ENCODE peak calls at places on chromosomes 16 and 17, in five cellular contexts. One of them, this sample, is unnamed.
A peak's percentile ranks its signal among the peaks of the same experiment; 100 is the strongest.

GRCh38 chr17:49822829-49823228 is 25.0 kb downstream of the TAC4 start:
- DNase-seq in neural progenitor cell: no peak
- DNase-seq in heart right ventricle: peak; percentile 46
- DNase-seq in HAP-1: no peak
- DNase-seq in foreskin fibroblast: peak; percentile 88
- DNase-seq in this sample: no peak

GRCh38 chr16:14056970-14057369 is 14.1 kb upstream of the MRTFB start:
- DNase-seq in HAP-1: no peak
- DNase-seq in foreskin fibroblast: peak; percentile 15
- DNase-seq in neural progenitor cell: no peak
- DNase-seq in heart right ventricle: no peak
- DNase-seq in this sample: peak; percentile 3

GRCh38 chr17:81049372-81049911 is 14.5 kb downstream of the BAIAP2 start:
- DNase-seq in neural progenitor cell: no peak
- DNase-seq in foreskin fibroblast: no peak
- DNase-seq in heart right ventricle: no peak
- DNase-seq in HAP-1: no peak
- DNase-seq in this sample: no peak

GRCh38 chr17:17971431-17972125 is 622 bp downstream of the TOM1L2 start:
- DNase-seq in heart right ventricle: peak; percentile 67
- DNase-seq in HAP-1: no peak
- DNase-seq in neural progenitor cell: peak; percentile 36
- DNase-seq in foreskin fibroblast: peak; percentile 46
- DNase-seq in this sample: no peak

GRCh38 chr16:80759419-80760162 is 44.8 kb downstream of the CDYL2 start:
- DNase-seq in neural progenitor cell: no peak
- DNase-seq in HAP-1: no peak
- DNase-seq in foreskin fibroblast: no peak
- DNase-seq in heart right ventricle: no peak
- DNase-seq in this sample: no peak

GRCh38 chr16:1153480-1154160 is 714 bp downstream of the CACNA1H start:
- DNase-seq in heart right ventricle: no peak
- DNase-seq in HAP-1: peak; percentile 32
- DNase-seq in foreskin fibroblast: no peak
- DNase-seq in neural progenitor cell: peak; percentile 52
- DNase-seq in this sample: no peak

GRCh38 chr17:7842380-7842949 is 8.4 kb downstream of the KDM6B start:
- DNase-seq in foreskin fibroblast: peak; percentile 95
- DNase-seq in neural progenitor cell: peak; percentile 45
- DNase-seq in heart right ventricle: peak; percentile 81
- DNase-seq in HAP-1: peak; percentile 61
- DNase-seq in this sample: peak; percentile 95

GRCh38 chr17:41016578-41017215 is 7.8 kb upstream of the KRTAP3-1 start:
- DNase-seq in heart right ventricle: no peak
- DNase-seq in foreskin fibroblast: no peak
- DNase-seq in neural progenitor cell: no peak
- DNase-seq in HAP-1: no peak
- DNase-seq in this sample: no peak

GRCh38 chr17:61205931-61206330 is 193.7 kb upstream of the TBX2 start:
- DNase-seq in foreskin fibroblast: peak; percentile 56
- DNase-seq in HAP-1: no peak
- DNase-seq in neural progenitor cell: no peak
- DNase-seq in heart right ventricle: no peak
- DNase-seq in this sample: peak; percentile 35

GRCh38 chr17:50817838-50818237 is 17.5 kb upstream of the WFIKKN2 start:
- DNase-seq in neural progenitor cell: no peak
- DNase-seq in heart right ventricle: no peak
- DNase-seq in HAP-1: no peak
- DNase-seq in foreskin fibroblast: no peak
- DNase-seq in this sample: peak; percentile 8

GRCh38 chr17:15973834-15974233 is 25.7 kb downstream of the ZSWIM7 start:
- DNase-seq in neural progenitor cell: no peak
- DNase-seq in heart right ventricle: no peak
- DNase-seq in HAP-1: no peak
- DNase-seq in foreskin fibroblast: no peak
- DNase-seq in this sample: no peak

GRCh38 chr17:66493283-66494019 is 191.0 kb downstream of the PRKCA start:
- DNase-seq in heart right ventricle: no peak
- DNase-seq in HAP-1: no peak
- DNase-seq in foreskin fibroblast: peak; percentile 82
- DNase-seq in neural progenitor cell: no peak
- DNase-seq in this sample: peak; percentile 51

GRCh38 chr17:19255279-19255678 is 18.1 kb downstream of the EPN2 start:
- DNase-seq in foreskin fibroblast: no peak
- DNase-seq in heart right ventricle: no peak
- DNase-seq in neural progenitor cell: no peak
- DNase-seq in HAP-1: no peak
- DNase-seq in this sample: no peak

GRCh38 chr17:63039899-63040602 is 74.0 kb downstream of the TANC2 start:
- DNase-seq in neural progenitor cell: no peak
- DNase-seq in heart right ventricle: no peak
- DNase-seq in HAP-1: peak; percentile 47
- DNase-seq in foreskin fibroblast: peak; percentile 76
- DNase-seq in this sample: peak; percentile 70

GRCh38 chr17:82094931-82095776 is 2.9 kb downstream of the FASN start:
- DNase-seq in heart right ventricle: no peak
- DNase-seq in foreskin fibroblast: no peak
- DNase-seq in neural progenitor cell: no peak
- DNase-seq in HAP-1: peak; percentile 6
- DNase-seq in this sample: no peak

GRCh38 chr17:41535764-41536481 is 7.8 kb upstream of the KRT19 start:
- DNase-seq in neural progenitor cell: no peak
- DNase-seq in foreskin fibroblast: no peak
- DNase-seq in HAP-1: no peak
- DNase-seq in heart right ventricle: no peak
- DNase-seq in this sample: no peak

GRCh38 chr17:57927048-57927723 is 28.0 kb downstream of the CUEDC1 start:
- DNase-seq in HAP-1: no peak
- DNase-seq in foreskin fibroblast: peak; percentile 91
- DNase-seq in neural progenitor cell: peak; percentile 94
- DNase-seq in heart right ventricle: no peak
- DNase-seq in this sample: peak; percentile 85

GRCh38 chr17:43701318-43701743 is 39.6 kb upstream of the MEOX1 start:
- DNase-seq in heart right ventricle: no peak
- DNase-seq in neural progenitor cell: no peak
- DNase-seq in HAP-1: no peak
- DNase-seq in foreskin fibroblast: peak; percentile 47
- DNase-seq in this sample: peak; percentile 81

GRCh38 chr16:22264786-22265185 is 32.4 kb upstream of the POLR3E start:
- DNase-seq in heart right ventricle: no peak
- DNase-seq in foreskin fibroblast: peak; percentile 90
- DNase-seq in HAP-1: no peak
- DNase-seq in neural progenitor cell: peak; percentile 39
- DNase-seq in this sample: no peak

GRCh38 chr17:8073627-8074485 is 13.7 kb downstream of the ALOX12B start:
- DNase-seq in heart right ventricle: peak; percentile 43
- DNase-seq in neural progenitor cell: peak; percentile 91
- DNase-seq in foreskin fibroblast: peak; percentile 74
- DNase-seq in HAP-1: peak; percentile 90
- DNase-seq in this sample: peak; percentile 33

GRCh38 chr17:49677134-49677932 is 564 bp downstream of the SPOP start:
- DNase-seq in foreskin fibroblast: peak; percentile 98
- DNase-seq in neural progenitor cell: peak; percentile 99
- DNase-seq in heart right ventricle: peak; percentile 96
- DNase-seq in HAP-1: peak; percentile 98
- DNase-seq in this sample: peak; percentile 93

GRCh38 chr17:27457731-27458523 is 1.7 kb downstream of the KSR1 start:
- DNase-seq in foreskin fibroblast: peak; percentile 38
- DNase-seq in HAP-1: peak; percentile 61
- DNase-seq in heart right ventricle: no peak
- DNase-seq in neural progenitor cell: peak; percentile 70
- DNase-seq in this sample: peak; percentile 70

GRCh38 chr17:72683506-72684404 is 408.7 kb downstream of the SLC39A11 start:
- DNase-seq in HAP-1: no peak
- DNase-seq in heart right ventricle: no peak
- DNase-seq in foreskin fibroblast: peak; percentile 93
- DNase-seq in neural progenitor cell: no peak
- DNase-seq in this sample: peak; percentile 96

GRCh38 chr16:56691885-56692284 is 9.6 kb downstream of the MT1X start:
- DNase-seq in neural progenitor cell: no peak
- DNase-seq in heart right ventricle: no peak
- DNase-seq in foreskin fibroblast: no peak
- DNase-seq in HAP-1: peak; percentile 48
- DNase-seq in this sample: no peak

GRCh38 chr17:50151041-50151936 is 812 bp upstream of the PPP1R9B start:
- DNase-seq in HAP-1: peak; percentile 94
- DNase-seq in neural progenitor cell: peak; percentile 97
- DNase-seq in foreskin fibroblast: peak; percentile 98
- DNase-seq in heart right ventricle: peak; percentile 93
- DNase-seq in this sample: peak; percentile 93

GRCh38 chr17:44900894-44901293 is 1.6 kb upstream of the EFTUD2 start:
- DNase-seq in foreskin fibroblast: peak; percentile 90
- DNase-seq in heart right ventricle: no peak
- DNase-seq in HAP-1: no peak
- DNase-seq in neural progenitor cell: no peak
- DNase-seq in this sample: peak; percentile 90

GRCh38 chr16:79284760-79285159 is 315.8 kb downstream of the MAF start:
- DNase-seq in heart right ventricle: peak; percentile 21
- DNase-seq in HAP-1: no peak
- DNase-seq in foreskin fibroblast: no peak
- DNase-seq in neural progenitor cell: no peak
- DNase-seq in this sample: no peak

GRCh38 chr16:79288046-79288445 is 312.5 kb downstream of the MAF start:
- DNase-seq in HAP-1: no peak
- DNase-seq in heart right ventricle: no peak
- DNase-seq in neural progenitor cell: no peak
- DNase-seq in foreskin fibroblast: no peak
- DNase-seq in this sample: no peak

GRCh38 chr16:79286646-79287423 is 313.7 kb downstream of the MAF start:
- DNase-seq in neural progenitor cell: peak; percentile 23
- DNase-seq in heart right ventricle: no peak
- DNase-seq in HAP-1: no peak
- DNase-seq in foreskin fibroblast: no peak
- DNase-seq in this sample: no peak

GRCh38 chr16:79283578-79283977 is 317.0 kb downstream of the MAF start:
- DNase-seq in HAP-1: no peak
- DNase-seq in neural progenitor cell: no peak
- DNase-seq in foreskin fibroblast: no peak
- DNase-seq in heart right ventricle: no peak
- DNase-seq in this sample: no peak

GRCh38 chr16:79287424-79287917 is 313.1 kb downstream of the MAF start:
- DNase-seq in HAP-1: no peak
- DNase-seq in heart right ventricle: peak; percentile 25
- DNase-seq in neural progenitor cell: no peak
- DNase-seq in foreskin fibroblast: no peak
- DNase-seq in this sample: no peak
- H3K4me3 ChIP-seq in HAP-1: no peak overlapping the region
- H3K4me3 ChIP-seq in heart right ventricle: peak overlapping the region; percentile 40
- H3K4me3 ChIP-seq in neural progenitor cell: no peak overlapping the region
- H3K4me3 ChIP-seq in foreskin fibroblast: no peak overlapping the region
- H3K4me3 ChIP-seq in this sample: no peak overlapping the region

GRCh38 chr17:29706045-29706431 is 83.3 kb upstream of the CORO6 start:
- DNase-seq in heart right ventricle: no peak
- DNase-seq in neural progenitor cell: no peak
- DNase-seq in foreskin fibroblast: no peak
- DNase-seq in HAP-1: no peak
- DNase-seq in this sample: no peak
- H3K4me3 ChIP-seq in heart right ventricle: no peak overlapping the region
- H3K4me3 ChIP-seq in neural progenitor cell: no peak overlapping the region
- H3K4me3 ChIP-seq in foreskin fibroblast: no peak overlapping the region
- H3K4me3 ChIP-seq in HAP-1: no peak overlapping the region
- H3K4me3 ChIP-seq in this sample: no peak overlapping the region

GRCh38 chr16:89191033-89191900 is 9.1 kb downstream of the SLC22A31 start:
- DNase-seq in foreskin fibroblast: no peak
- DNase-seq in heart right ventricle: no peak
- DNase-seq in neural progenitor cell: peak; percentile 6
- DNase-seq in HAP-1: peak; percentile 7
- DNase-seq in this sample: no peak
- H3K4me3 ChIP-seq in foreskin fibroblast: no peak overlapping the region
- H3K4me3 ChIP-seq in heart right ventricle: no peak overlapping the region
- H3K4me3 ChIP-seq in neural progenitor cell: no peak overlapping the region
- H3K4me3 ChIP-seq in HAP-1: no peak overlapping the region
- H3K4me3 ChIP-seq in this sample: no peak overlapping the region

DNA sequence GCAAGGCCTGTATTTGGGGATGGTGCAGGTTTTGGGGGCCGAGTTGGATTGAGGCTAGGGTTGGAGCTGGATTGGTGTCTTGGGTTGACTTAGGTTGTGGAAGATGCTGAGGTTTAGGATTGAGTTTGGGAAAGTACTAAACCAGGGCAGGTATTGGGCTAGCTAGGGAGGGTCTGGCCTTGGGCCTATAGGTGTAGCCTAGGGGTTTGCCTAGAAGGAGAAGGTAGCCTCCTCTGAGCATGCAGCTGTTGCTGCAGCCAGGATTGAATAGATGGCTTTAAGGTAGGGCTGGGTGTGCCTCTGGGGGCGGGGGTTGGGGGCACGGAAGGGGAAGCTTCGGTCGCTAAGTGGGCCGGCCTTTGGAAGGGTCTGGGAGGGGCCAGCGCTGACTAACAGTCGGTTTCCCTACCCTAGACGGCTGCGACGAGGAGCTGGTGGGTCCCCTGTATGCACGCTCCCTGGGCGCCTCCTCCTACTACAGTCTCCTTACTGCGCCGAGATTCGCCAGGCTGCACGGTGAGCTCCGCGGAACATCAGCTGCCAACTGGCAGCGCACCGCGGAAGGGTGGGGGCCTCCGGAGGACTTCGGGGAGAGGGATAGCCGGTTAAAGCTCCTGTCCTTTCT is 1.2 kb downstream of the CNTNAP1 start:
- DNase-seq in HAP-1: peak; percentile 64
- DNase-seq in neural progenitor cell: peak; percentile 58
- DNase-seq in heart right ventricle: no peak
- DNase-seq in foreskin fibroblast: no peak
- DNase-seq in this sample: peak; percentile 45
- H3K4me3 ChIP-seq in HAP-1: peak overlapping the region; percentile 48
- H3K4me3 ChIP-seq in neural progenitor cell: peak overlapping the region; percentile 68
- H3K4me3 ChIP-seq in heart right ventricle: peak overlapping the region; percentile 60
- H3K4me3 ChIP-seq in foreskin fibroblast: peak overlapping the region; percentile 82
- H3K4me3 ChIP-seq in this sample: peak overlapping the region; percentile 61

GRCh38 chr16:3408561-3409197 is 7.7 kb downstream of the ZNF174 start:
- DNase-seq in foreskin fibroblast: no peak
- DNase-seq in HAP-1: no peak
- DNase-seq in heart right ventricle: no peak
- DNase-seq in neural progenitor cell: no peak
- DNase-seq in this sample: no peak
- H3K4me3 ChIP-seq in foreskin fibroblast: no peak overlapping the region
- H3K4me3 ChIP-seq in HAP-1: no peak overlapping the region
- H3K4me3 ChIP-seq in heart right ventricle: no peak overlapping the region
- H3K4me3 ChIP-seq in neural progenitor cell: no peak overlapping the region
- H3K4me3 ChIP-seq in this sample: no peak overlapping the region

GRCh38 chr17:352421-353212 is at the start of gene RPH3AL:
- DNase-seq in neural progenitor cell: peak; percentile 67
- DNase-seq in HAP-1: no peak
- DNase-seq in foreskin fibroblast: no peak
- DNase-seq in heart right ventricle: peak; percentile 69
- DNase-seq in this sample: peak; percentile 35

GRCh38 chr17:354651-355556 is 2.3 kb upstream of the RPH3AL start:
- DNase-seq in neural progenitor cell: no peak
- DNase-seq in HAP-1: no peak
- DNase-seq in heart right ventricle: no peak
- DNase-seq in foreskin fibroblast: no peak
- DNase-seq in this sample: no peak

GRCh38 chr17:351875-352420 is 659 bp downstream of the RPH3AL start:
- DNase-seq in foreskin fibroblast: no peak
- DNase-seq in heart right ventricle: no peak
- DNase-seq in HAP-1: no peak
- DNase-seq in neural progenitor cell: no peak
- DNase-seq in this sample: no peak

GRCh38 chr17:353213-353837 is 718 bp upstream of the RPH3AL start:
- DNase-seq in foreskin fibroblast: no peak
- DNase-seq in HAP-1: no peak
- DNase-seq in neural progenitor cell: no peak
- DNase-seq in heart right ventricle: no peak
- DNase-seq in this sample: peak; percentile 20

GRCh38 chr17:353838-354234 is 1.2 kb upstream of the RPH3AL start:
- DNase-seq in heart right ventricle: no peak
- DNase-seq in neural progenitor cell: no peak
- DNase-seq in HAP-1: no peak
- DNase-seq in foreskin fibroblast: no peak
- DNase-seq in this sample: no peak
- H3K4me3 ChIP-seq in heart right ventricle: no peak overlapping the region
- H3K4me3 ChIP-seq in neural progenitor cell: no peak overlapping the region
- H3K4me3 ChIP-seq in HAP-1: no peak overlapping the region
- H3K4me3 ChIP-seq in foreskin fibroblast: no peak overlapping the region
- H3K4me3 ChIP-seq in this sample: no peak overlapping the region

This sample was measured in astrocyte of the spinal cord.